ENCODE peak calls at places on chromosomes 7 and 10, in six cellular contexts. A is psoas muscle; K is fibroblast of the aortic adventitia; G is H54; T is stimulated activated CD4-positive, alpha-beta T cell treated with anti-CD3 and anti-CD28 coated beads, Interleukin-4, amount 100 ng/mL, for 24 hours; X is Calu3. L is an unnamed sample.

GRCh38 chr7:30682131-30683083 is at the start of gene CRHR2:
- DNase-seq in X (no peak), G (no peak), T (peak; percentile 14), K (no peak), A (peak; percentile 26), L (no peak)

GRCh38 chr7:75732764-75733630 is 5.7 kb downstream of the HIP1 start:
- DNase-seq in G (peak; percentile 83), A (peak; percentile 61), T (no peak), K (peak; percentile 55), X (no peak), L (no peak)

GRCh38 chr7:25361388-25361787 is 133.1 kb upstream of the NPVF start:
- DNase-seq in K (no peak), A (no peak), T (no peak), G (no peak), X (no peak), L (no peak)

GRCh38 chr7:115516341-115516740 is 514.2 kb downstream of the TFEC start:
- DNase-seq in A (no peak), X (no peak), T (no peak), G (no peak), K (peak; percentile 12), L (no peak)

GRCh38 chr7:145053781-145054180 is 217.9 kb upstream of the TPK1 start:
- DNase-seq in A (no peak), G (no peak), T (no peak), X (no peak), K (no peak), L (no peak)

GRCh38 chr10:13716161-13717071 is 129.7 kb downstream of the PRPF18 start:
- DNase-seq in T (no peak), X (no peak), K (peak; percentile 94), G (peak; percentile 19), A (no peak), L (no peak)

GRCh38 chr7:94444808-94445207 is 50.1 kb downstream of the COL1A2 start:
- DNase-seq in G (no peak), K (no peak), A (no peak), T (no peak), X (no peak), L (no peak)

GRCh38 chr10:47253651-47254375 is 46.2 kb upstream of the GDF10 start:
- DNase-seq in T (no peak), X (no peak), A (peak; percentile 70), G (peak; percentile 74), K (peak; percentile 33), L (no peak)

GRCh38 chr10:124156524-124157225 is 63.3 kb upstream of the CHST15 start:
- DNase-seq in G (no peak), T (no peak), K (no peak), X (peak; percentile 6), A (peak; percentile 36), L (no peak)

GRCh38 chr7:151038951-151039849 is 9.1 kb upstream of the ASIC3 start:
- DNase-seq in X (peak; percentile 91), T (peak; percentile 86), K (peak; percentile 85), A (peak; percentile 78), G (peak; percentile 99), L (no peak)